ENCODE peak calls at places on chromosomes 6 and 20, in four cellular contexts. One of them, this sample, is unnamed.
A peak's percentile ranks its signal among the peaks of the same experiment; 100 is the strongest.

GRCh38 chr20:38186788-38187221 is 21.7 kb upstream of the TGM2 start:
- DNase-seq in colonic mucosa: no peak
- DNase-seq in mammary epithelial cell: peak; percentile 80
- DNase-seq in CD8-positive, alpha-beta T cell: no peak
- DNase-seq in this sample: peak; percentile 63

GRCh38 chr6:165889636-165890403 is 226.8 kb upstream of the PDE10A start:
- DNase-seq in colonic mucosa: no peak
- DNase-seq in mammary epithelial cell: no peak
- DNase-seq in CD8-positive, alpha-beta T cell: no peak
- DNase-seq in this sample: peak; percentile 74

GRCh38 chr20:50338479-50339195 is 148.0 kb downstream of the CEBPB start:
- DNase-seq in colonic mucosa: no peak
- DNase-seq in mammary epithelial cell: no peak
- DNase-seq in CD8-positive, alpha-beta T cell: no peak
- DNase-seq in this sample: peak; percentile 60

GRCh38 chr6:93784794-93785757 is 365.7 kb upstream of the EPHA7 start:
- DNase-seq in colonic mucosa: no peak
- DNase-seq in mammary epithelial cell: no peak
- DNase-seq in CD8-positive, alpha-beta T cell: no peak
- DNase-seq in this sample: peak; percentile 84

GRCh38 chr6:36039113-36039512 is 11.5 kb downstream of the MAPK14 start:
- DNase-seq in colonic mucosa: no peak
- DNase-seq in mammary epithelial cell: peak; percentile 31
- DNase-seq in CD8-positive, alpha-beta T cell: no peak
- DNase-seq in this sample: no peak

GRCh38 chr6:131628726-131629125 is 684 bp upstream of the MED23 start:
- DNase-seq in colonic mucosa: no peak
- DNase-seq in mammary epithelial cell: no peak
- DNase-seq in CD8-positive, alpha-beta T cell: no peak
- DNase-seq in this sample: peak; percentile 50

GRCh38 chr6:121175827-121176226 is 158.5 kb downstream of the TBC1D32 start:
- DNase-seq in colonic mucosa: no peak
- DNase-seq in mammary epithelial cell: no peak
- DNase-seq in CD8-positive, alpha-beta T cell: no peak
- DNase-seq in this sample: no peak

GRCh38 chr6:155341130-155341828 is 27.0 kb upstream of the TFB1M start:
- DNase-seq in colonic mucosa: no peak
- DNase-seq in mammary epithelial cell: peak; percentile 89
- DNase-seq in CD8-positive, alpha-beta T cell: no peak
- DNase-seq in this sample: peak; percentile 77

GRCh38 chr20:3121271-3121911 is 36.9 kb upstream of the AVP start:
- DNase-seq in colonic mucosa: no peak
- DNase-seq in mammary epithelial cell: no peak
- DNase-seq in CD8-positive, alpha-beta T cell: no peak
- DNase-seq in this sample: no peak

GRCh38 chr6:34386316-34387137 is 5.9 kb downstream of the NUDT3 start:
- DNase-seq in colonic mucosa: no peak
- DNase-seq in mammary epithelial cell: peak; percentile 73
- DNase-seq in CD8-positive, alpha-beta T cell: no peak
- DNase-seq in this sample: peak; percentile 93

GRCh38 chr6:25280617-25280990 is 1.4 kb downstream of the CARMIL1 start:
- DNase-seq in colonic mucosa: peak; percentile 37
- DNase-seq in mammary epithelial cell: peak; percentile 44
- DNase-seq in CD8-positive, alpha-beta T cell: no peak
- DNase-seq in this sample: peak; percentile 15

GRCh38 chr6:28543671-28544131 is 18.0 kb downstream of the GPX5 start:
- DNase-seq in colonic mucosa: no peak
- DNase-seq in mammary epithelial cell: no peak
- DNase-seq in CD8-positive, alpha-beta T cell: no peak
- DNase-seq in this sample: peak; percentile 36

GRCh38 chr6:41150671-41151070 is 3.5 kb downstream of the TREML1 start:
- DNase-seq in colonic mucosa: no peak
- DNase-seq in mammary epithelial cell: peak; percentile 21
- DNase-seq in CD8-positive, alpha-beta T cell: no peak
- DNase-seq in this sample: no peak

GRCh38 chr20:20492521-20493334 is 124.8 kb downstream of the INSM1 start:
- DNase-seq in colonic mucosa: no peak
- DNase-seq in mammary epithelial cell: no peak
- DNase-seq in CD8-positive, alpha-beta T cell: no peak
- DNase-seq in this sample: no peak

GRCh38 chr6:33923857-33924514 is 120.2 kb upstream of the MLN start:
- DNase-seq in colonic mucosa: no peak
- DNase-seq in mammary epithelial cell: no peak
- DNase-seq in CD8-positive, alpha-beta T cell: no peak
- DNase-seq in this sample: no peak

GRCh38 chr20:20267685-20268429 is 100.0 kb upstream of the INSM1 start:
- DNase-seq in colonic mucosa: no peak
- DNase-seq in mammary epithelial cell: no peak
- DNase-seq in CD8-positive, alpha-beta T cell: no peak
- DNase-seq in this sample: no peak

GRCh38 chr6:112929661-112930060 is 582.5 kb downstream of the RFPL4B start:
- DNase-seq in colonic mucosa: no peak
- DNase-seq in mammary epithelial cell: no peak
- DNase-seq in CD8-positive, alpha-beta T cell: no peak
- DNase-seq in this sample: no peak

GRCh38 chr6:29666826-29667130 is 9.9 kb downstream of the MOG start:
- DNase-seq in colonic mucosa: no peak
- DNase-seq in mammary epithelial cell: no peak
- DNase-seq in CD8-positive, alpha-beta T cell: no peak
- DNase-seq in this sample: no peak

GRCh38 chr6:14210077-14210476 is 92.5 kb downstream of the CD83 start:
- DNase-seq in colonic mucosa: no peak
- DNase-seq in mammary epithelial cell: no peak
- DNase-seq in CD8-positive, alpha-beta T cell: no peak
- DNase-seq in this sample: no peak

GRCh38 chr20:10047427-10047826 is 12.6 kb downstream of the ANKEF1 start:
- DNase-seq in colonic mucosa: no peak
- DNase-seq in mammary epithelial cell: no peak
- DNase-seq in CD8-positive, alpha-beta T cell: no peak
- DNase-seq in this sample: peak; percentile 4

GRCh38 chr6:2245954-2246863 is 804 bp upstream of the GMDS start:
- DNase-seq in colonic mucosa: peak; percentile 94
- DNase-seq in mammary epithelial cell: peak; percentile 82
- DNase-seq in CD8-positive, alpha-beta T cell: no peak
- DNase-seq in this sample: peak; percentile 64

GRCh38 chr6:38876470-38876869 is 161.4 kb downstream of the DNAH8 start:
- DNase-seq in colonic mucosa: peak; percentile 17
- DNase-seq in mammary epithelial cell: no peak
- DNase-seq in CD8-positive, alpha-beta T cell: peak; percentile 21
- DNase-seq in this sample: no peak

GRCh38 chr6:168060521-168060931 is 18.5 kb downstream of the FRMD1 start:
- DNase-seq in colonic mucosa: peak; percentile 86
- DNase-seq in mammary epithelial cell: peak; percentile 3
- DNase-seq in CD8-positive, alpha-beta T cell: no peak
- DNase-seq in this sample: peak; percentile 67

GRCh38 chr6:161257778-161258457 is 15.9 kb downstream of the AGPAT4 start:
- DNase-seq in colonic mucosa: no peak
- DNase-seq in mammary epithelial cell: no peak
- DNase-seq in CD8-positive, alpha-beta T cell: no peak
- DNase-seq in this sample: peak; percentile 97

GRCh38 chr20:31945790-31946189 is 6.1 kb downstream of the PDRG1 start:
- DNase-seq in colonic mucosa: no peak
- DNase-seq in mammary epithelial cell: no peak
- DNase-seq in CD8-positive, alpha-beta T cell: no peak
- DNase-seq in this sample: peak; percentile 36

GRCh38 chr6:42210551-42210950 is 7.1 kb downstream of the MRPS10 start:
- DNase-seq in colonic mucosa: no peak
- DNase-seq in mammary epithelial cell: no peak
- DNase-seq in CD8-positive, alpha-beta T cell: no peak
- DNase-seq in this sample: no peak

GRCh38 chr6:25279748-25280616 is 808 bp downstream of the CARMIL1 start:
- DNase-seq in colonic mucosa: peak; percentile 50
- DNase-seq in mammary epithelial cell: peak; percentile 46
- DNase-seq in CD8-positive, alpha-beta T cell: no peak
- DNase-seq in this sample: peak; percentile 23

GRCh38 chr6:6283747-6284146 is 36.7 kb downstream of the F13A1 start:
- DNase-seq in colonic mucosa: no peak
- DNase-seq in mammary epithelial cell: no peak
- DNase-seq in CD8-positive, alpha-beta T cell: no peak
- DNase-seq in this sample: no peak

GRCh38 chr6:33693186-33694158 is 18.0 kb downstream of the UQCC2 start:
- DNase-seq in colonic mucosa: no peak
- DNase-seq in mammary epithelial cell: no peak
- DNase-seq in CD8-positive, alpha-beta T cell: no peak
- DNase-seq in this sample: peak; percentile 18

DNA sequence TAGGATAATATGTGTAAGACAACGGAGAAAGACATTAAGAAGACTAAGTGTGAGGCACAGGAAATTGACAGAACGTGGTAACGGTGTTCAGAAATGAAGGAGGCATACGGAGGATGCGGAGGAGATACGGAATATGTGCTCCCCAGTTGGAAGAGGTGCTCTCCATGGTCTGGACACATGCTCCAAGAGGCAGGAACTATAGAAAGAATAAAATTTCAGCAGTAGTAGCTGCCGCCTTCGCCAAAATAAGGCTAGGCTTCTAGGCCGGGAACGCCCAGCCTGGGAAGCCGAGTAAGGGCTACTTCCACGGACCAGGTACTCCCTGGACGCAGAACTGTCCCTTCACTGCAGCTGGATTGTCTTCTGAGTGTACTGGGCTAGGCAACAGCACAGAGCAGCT is 7.4 kb downstream of the MAFB start:
- DNase-seq in colonic mucosa: no peak
- DNase-seq in mammary epithelial cell: no peak
- DNase-seq in CD8-positive, alpha-beta T cell: no peak
- DNase-seq in this sample: no peak
- H3K27me3 ChIP-seq in colonic mucosa: peaks cover 45% of the 10 kb centered on the region
- H3K27me3 ChIP-seq in mammary epithelial cell: peaks cover 19% of the 10 kb centered on the region
- H3K27me3 ChIP-seq in CD8-positive, alpha-beta T cell: peaks cover 18% of the 10 kb centered on the region
- H3K27me3 ChIP-seq in this sample: peaks cover 4% of the 10 kb centered on the region

DNA sequence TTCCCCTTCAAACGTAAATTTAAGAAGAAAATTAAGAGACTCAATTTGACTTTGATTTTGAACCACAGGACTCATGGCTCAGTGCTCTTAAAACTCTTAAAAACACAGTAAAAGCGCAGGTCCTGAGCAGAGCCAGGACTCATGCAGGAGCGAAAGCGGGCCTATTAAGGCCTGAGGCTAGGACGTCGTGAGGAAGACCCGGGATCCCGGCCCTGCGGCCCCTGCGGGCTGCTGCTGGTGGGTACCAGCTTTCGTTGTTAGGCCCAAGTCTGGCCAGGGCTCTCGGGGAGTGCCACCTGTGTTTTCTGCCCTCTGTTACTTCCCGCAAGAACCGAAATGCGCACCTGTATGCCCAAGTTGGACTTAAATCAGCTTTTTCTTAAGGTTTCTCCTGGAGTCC is 3.5 kb upstream of the PAX1 start:
- DNase-seq in colonic mucosa: no peak
- DNase-seq in mammary epithelial cell: no peak
- DNase-seq in CD8-positive, alpha-beta T cell: no peak
- DNase-seq in this sample: no peak
- H3K27me3 ChIP-seq in colonic mucosa: peaks cover 67% of the 10 kb centered on the region
- H3K27me3 ChIP-seq in mammary epithelial cell: peaks cover 54% of the 10 kb centered on the region
- H3K27me3 ChIP-seq in CD8-positive, alpha-beta T cell: peaks cover 15% of the 10 kb centered on the region
- H3K27me3 ChIP-seq in this sample: peaks cover 13% of the 10 kb centered on the region

GRCh38 chr20:63398744-63399514 is 37.8 kb upstream of the CHRNA4 start:
- DNase-seq in colonic mucosa: no peak
- DNase-seq in mammary epithelial cell: no peak
- DNase-seq in CD8-positive, alpha-beta T cell: no peak
- DNase-seq in this sample: no peak
- H3K27me3 ChIP-seq in colonic mucosa: no peaks in the 10 kb centered on the region
- H3K27me3 ChIP-seq in mammary epithelial cell: peaks cover 4% of the 10 kb centered on the region
- H3K27me3 ChIP-seq in CD8-positive, alpha-beta T cell: no peaks in the 10 kb centered on the region
- H3K27me3 ChIP-seq in this sample: peaks cover 18% of the 10 kb centered on the region

GRCh38 chr20:41023549-41023948 is 5.1 kb upstream of the TOP1 start:
- DNase-seq in colonic mucosa: no peak
- DNase-seq in mammary epithelial cell: no peak
- DNase-seq in CD8-positive, alpha-beta T cell: no peak
- DNase-seq in this sample: no peak
- H3K27me3 ChIP-seq in colonic mucosa: no peaks in the 10 kb centered on the region
- H3K27me3 ChIP-seq in mammary epithelial cell: no peaks in the 10 kb centered on the region
- H3K27me3 ChIP-seq in CD8-positive, alpha-beta T cell: no peaks in the 10 kb centered on the region
- H3K27me3 ChIP-seq in this sample: no peaks in the 10 kb centered on the region

GRCh38 chr20:43029161-43029560 is 160.5 kb downstream of the PTPRT start:
- DNase-seq in colonic mucosa: no peak
- DNase-seq in mammary epithelial cell: no peak
- DNase-seq in CD8-positive, alpha-beta T cell: no peak
- DNase-seq in this sample: no peak
- H3K27me3 ChIP-seq in colonic mucosa: no peaks in the 10 kb centered on the region
- H3K27me3 ChIP-seq in mammary epithelial cell: no peaks in the 10 kb centered on the region
- H3K27me3 ChIP-seq in CD8-positive, alpha-beta T cell: peaks cover 2% of the 10 kb centered on the region
- H3K27me3 ChIP-seq in this sample: no peaks in the 10 kb centered on the region

DNA sequence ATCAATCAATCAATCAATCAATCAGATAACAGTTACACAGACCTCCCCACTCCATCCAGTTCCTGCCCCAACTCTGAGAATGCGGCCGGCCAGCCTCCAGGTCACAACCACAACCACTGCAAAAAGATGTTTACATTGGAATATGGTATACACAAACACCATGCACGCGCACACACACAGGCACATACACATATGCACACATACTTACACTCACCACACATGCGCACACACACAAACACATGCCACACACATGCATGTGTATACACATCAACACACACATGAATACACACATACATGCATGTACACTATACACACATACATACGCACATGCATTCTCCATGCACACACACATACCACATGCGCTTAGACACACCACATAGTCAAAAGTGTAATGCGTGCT is 131.1 kb downstream of the PXDC1 start:
- DNase-seq in colonic mucosa: no peak
- DNase-seq in mammary epithelial cell: no peak
- DNase-seq in CD8-positive, alpha-beta T cell: no peak
- DNase-seq in this sample: no peak
- H3K27me3 ChIP-seq in colonic mucosa: no peaks in the 10 kb centered on the region
- H3K27me3 ChIP-seq in mammary epithelial cell: no peaks in the 10 kb centered on the region
- H3K27me3 ChIP-seq in CD8-positive, alpha-beta T cell: no peaks in the 10 kb centered on the region
- H3K27me3 ChIP-seq in this sample: no peaks in the 10 kb centered on the region

DNA sequence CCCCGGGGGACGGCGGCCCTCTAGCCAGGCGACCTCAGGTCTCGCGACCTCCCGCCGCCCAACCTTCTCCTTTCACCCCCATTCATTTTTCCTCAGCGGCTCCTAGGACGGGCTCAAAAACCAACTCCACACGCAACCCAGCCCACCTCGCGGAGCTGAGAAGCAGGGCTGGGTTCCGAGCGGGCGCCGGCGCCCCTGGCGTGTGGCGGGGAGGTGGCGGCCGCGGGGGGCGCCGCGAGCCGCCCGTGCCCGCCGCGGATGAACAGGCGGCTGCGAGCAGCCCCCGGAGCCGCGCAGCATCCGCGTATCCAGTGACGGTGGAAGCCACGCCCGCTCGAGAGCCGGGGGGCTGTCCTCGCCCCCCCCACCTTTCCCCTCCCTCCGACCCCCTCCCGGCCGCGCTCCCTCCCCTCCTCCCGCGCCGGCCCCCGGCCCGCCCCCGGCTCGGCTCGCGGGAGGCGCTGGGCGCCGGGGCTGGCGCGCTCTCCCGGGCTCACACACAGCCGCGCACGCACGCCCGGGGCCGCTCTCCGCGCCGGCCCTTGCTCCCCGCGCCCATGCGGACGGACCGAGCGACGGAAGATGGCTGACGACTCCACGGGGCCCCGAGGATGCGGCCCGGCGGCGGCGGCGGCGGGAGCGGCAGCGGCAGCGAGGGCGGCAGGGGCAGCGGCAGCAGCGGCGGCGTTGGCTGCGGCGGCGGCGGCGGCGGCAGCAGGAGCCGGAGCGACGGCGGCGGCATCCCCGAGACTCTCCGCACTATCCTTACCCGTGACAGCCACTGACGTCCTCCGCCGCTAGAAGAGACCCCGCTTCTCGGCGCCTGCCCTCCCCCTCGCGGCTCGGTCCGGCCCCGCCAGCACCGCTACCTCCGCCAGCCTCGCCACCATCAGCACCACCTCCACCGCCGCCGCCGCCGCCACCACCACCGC is at the start of gene SOBP:
- DNase-seq in colonic mucosa: peak; percentile 31
- DNase-seq in mammary epithelial cell: peak; percentile 15
- DNase-seq in CD8-positive, alpha-beta T cell: no peak
- DNase-seq in this sample: peak; percentile 68
- H3K27me3 ChIP-seq in colonic mucosa: peaks cover 39% of the 10 kb centered on the region
- H3K27me3 ChIP-seq in mammary epithelial cell: peaks cover 47% of the 10 kb centered on the region
- H3K27me3 ChIP-seq in CD8-positive, alpha-beta T cell: peaks cover 44% of the 10 kb centered on the region
- H3K27me3 ChIP-seq in this sample: no peaks in the 10 kb centered on the region